ENCODE peak calls at places on chromosomes 1 and 21, in four cellular contexts. Q, S, U and M are unnamed samples.

GRCh38 chr1:14930224-14930965 is 223.2 kb upstream of the TMEM51 start:
- DNase-seq in Q (no peak), U (no peak), S (no peak), M (no peak)

GRCh38 chr1:178774263-178774662 is 49.2 kb downstream of the RALGPS2 start:
- DNase-seq in Q (no peak), U (no peak), S (peak), M (peak)

GRCh38 chr1:29120955-29121485 is 2.7 kb downstream of the TMEM200B start:
- DNase-seq in S (no peak), U (no peak), Q (no peak), M (peak)

GRCh38 chr1:244020086-244020485 is 31.0 kb upstream of the ZBTB18 start:
- DNase-seq in S (no peak), U (no peak), Q (no peak), M (no peak)

GRCh38 chr1:23590058-23590783 is 30.9 kb upstream of the ID3 start:
- DNase-seq in Q (peak), S (no peak), U (no peak), M (peak)

GRCh38 chr1:87826639-87827345 is 498.1 kb downstream of the LMO4 start:
- DNase-seq in U (peak), S (peak), Q (peak), M (no peak)

GRCh38 chr1:24390924-24391782 is 22.4 kb downstream of the STPG1 start:
- DNase-seq in U (no peak), S (peak), Q (peak), M (peak)

GRCh38 chr1:212070720-212071302 is 35.3 kb downstream of the DTL start:
- DNase-seq in U (no peak), Q (no peak), S (peak), M (peak)

GRCh38 chr1:159879977-159880376 is 17.5 kb upstream of the VSIG8 start:
- DNase-seq in Q (no peak), S (no peak), U (no peak), M (peak)

GRCh38 chr21:21238882-21239400 is 240.7 kb downstream of the NCAM2 start:
- DNase-seq in Q (no peak), S (no peak), U (no peak), M (no peak)

GRCh38 chr1:208207388-208208131 is 36.6 kb downstream of the PLXNA2 start:
- DNase-seq in S (peak), Q (no peak), U (no peak), M (no peak)

GRCh38 chr1:244962140-244962539 is 97.8 kb upstream of the HNRNPU start:
- DNase-seq in U (no peak), S (no peak), Q (no peak), M (no peak)

GRCh38 chr1:55288245-55288644 is 73.1 kb upstream of the USP24 start:
- DNase-seq in U (peak), Q (no peak), S (no peak), M (no peak)
- TF ChIP-seq CHD4 in U (no peak), Q (no peak), S (no peak), M (no peak)

DNA sequence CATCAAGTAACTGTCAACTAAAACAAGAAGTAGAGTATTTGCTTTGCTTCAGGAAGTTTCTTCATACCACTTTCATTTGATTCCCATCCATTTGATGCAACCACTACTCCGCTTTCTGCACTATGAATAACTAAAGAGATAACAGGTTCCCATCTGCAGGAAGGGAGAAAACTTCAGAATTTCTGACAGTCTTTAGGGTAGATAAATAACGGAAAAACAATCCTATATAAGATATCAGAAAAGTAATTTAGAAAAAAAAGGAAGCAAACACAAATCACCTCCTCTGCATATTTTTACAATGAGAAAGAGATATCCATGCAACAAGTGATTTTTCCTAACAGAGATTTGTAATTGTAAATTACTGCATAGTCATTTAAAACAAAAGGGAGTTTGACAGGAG is 1920.5 kb downstream of the MRPL39 start:
- DNase-seq in U (no peak), S (no peak), Q (no peak), M (no peak)
- TF ChIP-seq RFX5 in U (no peak), S (no peak), Q (no peak), M (no peak)

DNA sequence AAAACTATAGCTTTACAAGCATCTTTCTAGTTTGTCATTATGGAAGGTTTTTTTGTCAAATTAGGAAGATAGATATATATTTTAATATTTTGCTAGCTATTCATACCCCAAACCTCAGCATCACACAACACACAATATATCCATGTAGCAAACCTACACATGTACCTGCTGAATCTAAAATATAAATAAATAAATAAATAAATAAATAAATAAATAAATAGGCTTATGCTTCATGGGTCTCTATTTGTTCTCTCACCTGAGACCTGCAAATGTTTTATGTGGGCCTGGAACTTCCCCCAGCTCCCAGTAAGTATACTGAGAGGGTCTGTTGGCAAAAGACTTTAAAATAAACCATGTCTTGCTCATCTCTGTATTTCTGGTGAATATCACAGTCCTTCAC is 147.4 kb upstream of the BEND5 start:
- DNase-seq in S (no peak), U (no peak), Q (no peak), M (no peak)
- TF ChIP-seq CHD4 in S (no peak), U (no peak), Q (no peak), M (no peak)

GRCh38 chr1:1212780-1213152 is 1.2 kb downstream of the TNFRSF4 start:
- DNase-seq in U (no peak), Q (no peak), S (no peak), M (no peak)

GRCh38 chr1:1213919-1214599 is at the start of gene TNFRSF4:
- DNase-seq in S (no peak), U (no peak), Q (peak), M (no peak)

GRCh38 chr1:1213153-1213918 is 617 bp downstream of the TNFRSF4 start:
- DNase-seq in U (no peak), Q (no peak), S (no peak), M (no peak)

GRCh38 chr1:1210726-1211540 is 3.0 kb downstream of the TNFRSF4 start:
- DNase-seq in Q (no peak), S (no peak), U (no peak), M (no peak)

DNA sequence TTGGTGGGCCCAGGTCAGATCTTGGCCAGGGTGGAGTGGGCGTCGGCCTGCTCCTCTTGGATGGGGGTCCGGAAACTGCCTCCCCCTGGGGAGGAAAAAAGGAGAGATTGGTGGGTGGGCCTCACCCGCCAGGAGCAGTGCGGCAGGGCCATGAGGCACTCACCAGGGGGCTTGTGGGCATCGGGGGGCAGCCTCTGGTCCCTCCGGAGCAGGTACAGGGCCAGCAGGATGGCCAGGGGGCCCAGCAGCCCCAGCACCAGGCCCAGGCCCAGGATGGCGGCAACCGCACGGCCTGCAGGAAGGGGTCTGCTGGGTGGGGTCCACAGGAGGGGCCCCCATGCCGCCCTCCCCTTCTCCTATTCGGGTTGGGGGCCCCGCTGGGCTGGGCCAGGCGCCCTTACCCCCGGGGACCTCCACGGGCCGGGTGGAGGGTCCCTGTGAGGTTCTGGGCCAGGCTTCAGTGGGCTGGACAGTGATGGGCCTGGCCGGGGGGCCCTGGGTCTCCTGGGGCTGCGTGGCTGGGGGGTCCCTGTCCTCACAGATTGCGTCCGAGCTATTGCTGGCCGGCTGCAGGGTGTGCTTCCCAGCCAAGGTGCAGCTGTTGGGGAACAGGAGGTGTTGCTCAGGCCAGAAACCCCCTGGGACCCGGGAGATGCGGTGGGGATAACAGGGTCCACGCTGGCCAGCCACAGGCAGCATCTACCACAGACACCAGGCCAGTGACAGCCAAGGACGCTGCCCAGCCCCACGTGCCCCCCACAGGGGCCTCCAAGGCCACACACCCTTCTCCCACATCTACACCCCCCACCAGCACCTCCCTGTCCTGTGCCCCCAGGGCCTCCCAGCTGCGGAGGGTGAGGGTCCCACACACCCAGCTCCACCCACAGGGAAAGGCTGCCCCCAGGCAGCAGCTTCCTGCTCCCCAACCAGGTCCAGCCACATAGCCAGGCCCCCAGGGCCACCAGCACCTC is 2.1 kb downstream of the TNFRSF4 start:
- DNase-seq in S (no peak), Q (no peak), U (no peak), M (no peak)
- TF ChIP-seq RFX5 in S (no peak), Q (no peak), U (no peak), M (no peak)

GRCh38 chr1:203913045-203913444 is 51.6 kb downstream of the SNRPE start:
- DNase-seq in Q (no peak), U (no peak), S (no peak), M (no peak)
- TF ChIP-seq CHD4 in Q (no peak), U (no peak), S (no peak), M (no peak)

GRCh38 chr1:97073936-97074335 is 352.4 kb downstream of the PTBP2 start:
- DNase-seq in Q (no peak), S (no peak), U (no peak), M (no peak)

GRCh38 chr1:97078847-97079246 is 357.3 kb downstream of the PTBP2 start:
- DNase-seq in U (no peak), S (no peak), Q (no peak), M (no peak)

GRCh38 chr1:97073169-97073568 is 351.6 kb downstream of the PTBP2 start:
- DNase-seq in S (no peak), Q (no peak), U (no peak), M (no peak)

GRCh38 chr1:97074771-97075170 is 353.2 kb downstream of the PTBP2 start:
- DNase-seq in U (no peak), S (no peak), Q (no peak), M (no peak)

GRCh38 chr1:97077221-97077620 is 355.6 kb downstream of the PTBP2 start:
- DNase-seq in U (no peak), Q (no peak), S (no peak), M (no peak)
- TF ChIP-seq RFX5 in U (no peak), Q (no peak), S (no peak), M (no peak)

GRCh38 chr1:12617511-12617900 is 504 bp downstream of the DHRS3 start:
- DNase-seq in S (peak), Q (no peak), U (no peak), M (no peak)

GRCh38 chr1:12615166-12615915 is 2.7 kb downstream of the DHRS3 start:
- DNase-seq in Q (no peak), S (no peak), U (no peak), M (no peak)

GRCh38 chr1:12615916-12616708 is 1.9 kb downstream of the DHRS3 start:
- DNase-seq in S (peak), Q (peak), U (no peak), M (peak)

GRCh38 chr1:12617901-12618660 is at the start of gene DHRS3:
- DNase-seq in U (no peak), Q (peak), S (peak), M (peak)

GRCh38 chr1:12616709-12617373 is 1.2 kb downstream of the DHRS3 start:
- DNase-seq in U (no peak), S (no peak), Q (peak), M (no peak)
- TF ChIP-seq CHD4 in U (no peak), S (no peak), Q (no peak), M (no peak)